ENCODE peak calls at places on chromosome 17, in nine cellular contexts. T, J, B, U, G, Y, M, P and Q are unnamed samples.
A peak's percentile ranks its signal among the peaks of the same experiment; 100 is the strongest.

GRCh38 chr17:44979426-44980273 is 11.5 kb upstream of the C1QL1 start:
- DNase-seq in Y (no peak), J (no peak), G (no peak), B (no peak), T (peak; percentile 70), M (no peak), P (no peak), U (no peak), Q (no peak)

GRCh38 chr17:50764860-50765259 is 2.5 kb downstream of the ANKRD40CL start:
- DNase-seq in G (no peak), B (no peak), M (no peak), Y (no peak), J (no peak), U (peak; percentile 9), T (no peak), P (no peak), Q (no peak)

GRCh38 chr17:44830359-44831269 is 527 bp upstream of the GJC1 start:
- DNase-seq in G (peak; percentile 59), P (no peak), J (no peak), T (no peak), M (peak; percentile 49), U (peak; percentile 46), Y (peak; percentile 44), B (peak; percentile 47), Q (peak; percentile 56)

GRCh38 chr17:34980681-34981537 is 597 bp downstream of the LIG3 start:
- DNase-seq in U (peak; percentile 94), Y (peak; percentile 52), P (peak; percentile 40), G (peak; percentile 78), J (peak; percentile 71), M (peak; percentile 60), T (peak; percentile 50), B (peak; percentile 86), Q (peak; percentile 96)

GRCh38 chr17:4230142-4230541 is 33.6 kb downstream of the ANKFY1 start:
- DNase-seq in P (no peak), G (no peak), T (peak; percentile 93), B (peak; percentile 95), U (no peak), J (peak; percentile 94), M (peak; percentile 75), Y (no peak), Q (no peak)

GRCh38 chr17:19753661-19754463 is 5.8 kb upstream of the ALDH3A1 start:
- DNase-seq in T (no peak), P (no peak), U (no peak), Y (no peak), J (no peak), M (peak; percentile 88), G (peak; percentile 72), B (no peak), Q (no peak)

GRCh38 chr17:55086635-55087058 is 118.1 kb downstream of the STXBP4 start:
- DNase-seq in J (peak; percentile 72), B (peak; percentile 90), P (peak; percentile 4), Y (no peak), U (no peak), M (peak; percentile 91), T (peak; percentile 58), G (no peak), Q (no peak)

GRCh38 chr17:78258323-78259229 is 27.1 kb downstream of the TMEM235 start:
- DNase-seq in U (no peak), J (no peak), M (no peak), B (no peak), T (no peak), Y (no peak), G (no peak), P (no peak), Q (no peak)

GRCh38 chr17:56676807-56677206 is 83.3 kb downstream of the NOG start:
- DNase-seq in J (no peak), Y (no peak), T (no peak), M (peak; percentile 58), B (peak; percentile 10), U (no peak), G (no peak), P (no peak), Q (no peak)

GRCh38 chr17:4898927-4899326 is 409 bp upstream of the C17orf107 start:
- DNase-seq in G (no peak), B (no peak), T (no peak), J (no peak), Y (no peak), U (no peak), M (no peak), P (no peak), Q (no peak)

GRCh38 chr17:2692781-2693135 is 18.8 kb downstream of the CLUH start:
- DNase-seq in G (no peak), M (no peak), J (no peak), T (no peak), U (peak; percentile 26), Y (no peak), P (no peak), B (no peak), Q (peak; percentile 24)

GRCh38 chr17:64229815-64230550 is 33.1 kb downstream of the TEX2 start:
- DNase-seq in U (no peak), Y (no peak), P (peak; percentile 50), B (no peak), T (no peak), M (no peak), G (no peak), J (no peak), Q (no peak)

GRCh38 chr17:44219636-44220210 is at the start of gene UBTF:
- DNase-seq in U (peak; percentile 72), J (peak; percentile 33), M (peak; percentile 59), Y (peak; percentile 55), G (peak; percentile 83), P (no peak), B (no peak), T (no peak), Q (peak; percentile 84)

GRCh38 chr17:72878975-72879660 is 213.4 kb downstream of the SLC39A11 start:
- DNase-seq in J (no peak), B (no peak), Y (no peak), U (no peak), G (no peak), T (no peak), M (no peak), P (no peak), Q (no peak)

GRCh38 chr17:38915639-38915995 is 9.8 kb upstream of the LASP1NB start:
- DNase-seq in P (no peak), T (no peak), Y (no peak), B (no peak), G (no peak), U (no peak), J (no peak), M (no peak), Q (no peak)

GRCh38 chr17:32940706-32941390 is 12.9 kb downstream of the TMEM98 start:
- DNase-seq in P (no peak), Y (no peak), B (no peak), G (no peak), U (no peak), J (no peak), T (no peak), M (no peak), Q (no peak)
- TF ChIP-seq CTCF in P (no peak), Y (no peak), B (no peak), G (no peak), U (peak; percentile 3), J (no peak), T (no peak), M (no peak), Q (no peak)

DNA sequence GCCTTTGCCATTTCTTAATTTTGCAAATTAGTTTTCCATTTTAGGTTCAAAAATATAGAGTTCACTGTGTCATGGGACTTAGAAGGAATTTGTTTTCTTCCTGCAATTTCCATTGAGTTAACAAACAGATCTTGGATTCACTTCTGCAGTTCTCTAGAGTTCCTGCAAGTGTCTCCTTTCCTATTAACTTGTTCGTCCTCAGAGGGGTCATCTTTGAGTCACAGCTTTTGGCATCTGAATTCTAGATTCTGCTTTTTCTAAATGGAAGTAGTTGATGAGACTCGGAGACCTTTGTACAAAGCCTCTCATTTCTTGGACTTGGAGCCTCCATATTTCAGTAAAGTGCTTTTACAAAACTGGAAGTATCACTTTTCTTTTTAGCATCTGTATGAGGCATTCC is 323.3 kb downstream of the BCAS3 start:
- DNase-seq in U (no peak), Y (no peak), M (peak; percentile 57), J (peak; percentile 58), B (peak; percentile 82), P (no peak), T (peak; percentile 26), G (no peak), Q (no peak)
- TF ChIP-seq CTCF in U (no peak), Y (peak; percentile 43), M (peak; percentile 55), J (peak; percentile 61), B (peak; percentile 52), P (no peak), T (peak; percentile 63), G (no peak), Q (no peak)

GRCh38 chr17:81854974-81855774 is 5.2 kb downstream of the P4HB start:
- DNase-seq in Y (no peak), P (peak; percentile 77), J (no peak), G (no peak), U (no peak), T (no peak), M (peak; percentile 57), B (peak; percentile 53), Q (no peak)
- TF ChIP-seq CTCF in Y (no peak), P (peak; percentile 71), J (no peak), G (no peak), U (no peak), T (no peak), M (peak; percentile 49), B (no peak), Q (no peak)

DNA sequence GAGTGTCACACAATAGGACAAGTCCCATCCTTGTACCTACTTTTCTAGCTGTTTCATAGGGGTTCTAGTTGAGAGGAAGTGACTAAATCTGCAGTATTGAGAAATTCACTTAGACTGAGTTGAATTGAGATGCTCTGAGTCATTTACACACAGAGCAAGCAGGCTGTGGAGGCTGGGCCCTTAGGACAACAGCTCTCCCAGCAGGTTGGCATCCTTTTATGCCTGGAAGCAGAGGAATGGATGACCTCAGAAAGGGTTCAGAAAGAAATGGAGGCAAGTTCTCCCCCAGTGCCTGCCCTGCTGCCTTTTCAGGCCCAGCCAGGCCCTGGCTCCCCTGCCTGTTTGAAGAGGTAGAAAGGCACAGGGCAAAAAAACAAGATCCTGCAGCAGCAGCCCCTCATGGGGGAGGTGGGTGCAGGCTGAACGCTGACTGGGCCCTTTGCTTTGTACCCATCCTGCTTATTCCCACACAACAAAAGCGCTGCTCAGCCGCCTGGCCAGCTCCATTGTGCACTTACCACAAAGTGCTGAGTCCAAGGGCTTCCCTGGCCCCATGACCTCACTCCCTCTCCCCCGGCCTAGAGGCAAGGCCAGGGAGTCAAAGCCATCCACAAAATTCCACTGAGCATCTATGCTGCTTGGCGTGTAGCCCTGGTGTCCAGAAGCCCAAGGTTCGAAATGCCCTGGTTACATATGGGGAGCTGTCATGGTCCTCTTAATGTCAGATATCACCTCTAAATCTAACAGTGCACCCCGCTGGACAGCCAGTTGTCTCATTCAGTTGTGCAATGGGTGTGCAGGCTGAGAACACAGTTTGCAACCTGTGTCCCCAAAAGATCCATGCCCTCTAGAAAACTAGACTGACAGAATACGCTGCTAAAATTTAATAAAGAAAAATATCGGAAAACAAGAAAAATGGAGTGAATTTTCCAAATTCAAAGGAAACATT is 5.4 kb upstream of the CRYBA1 start:
- DNase-seq in G (peak; percentile 60), P (peak; percentile 92), M (peak; percentile 87), U (no peak), J (peak; percentile 93), Y (peak; percentile 51), T (peak; percentile 86), B (peak; percentile 98), Q (no peak)
- TF ChIP-seq CTCF in G (no peak), P (no peak), M (no peak), U (no peak), J (no peak), Y (no peak), T (peak; percentile 8), B (no peak), Q (peak; percentile 24)